ENCODE peak calls at places on chromosome 22, in five cellular contexts. V is fibroblast of pulmonary artery, G is HS-5, S is cardiac muscle cell, T is HTR-8/SVneo. H is an unnamed sample.

GRCh38 chr22:24051028-24051427 is 39.9 kb downstream of the CABIN1 start:
- DNase-seq in V (no peak), G (no peak), S (no peak), T (no peak), H (no peak)

GRCh38 chr22:49792107-49792506 is 35.6 kb downstream of the BRD1 start:
- DNase-seq in V (no peak), G (no peak), S (no peak), T (no peak), H (no peak)

GRCh38 chr22:19289475-19290161 is 1.9 kb downstream of the CLTCL1 start:
- DNase-seq in V (peak; percentile 57), G (no peak), S (peak; percentile 79), T (no peak), H (peak; percentile 70)

GRCh38 chr22:37529652-37530345 is 10.6 kb upstream of the CARD10 start:
- DNase-seq in V (no peak), G (no peak), S (no peak), T (no peak), H (no peak)

GRCh38 chr22:43789452-43789851 is 22.7 kb downstream of the EFCAB6 start:
- DNase-seq in V (peak; percentile 96), G (peak; percentile 84), S (peak; percentile 96), T (peak; percentile 51), H (peak; percentile 99)

GRCh38 chr22:17946691-17947367 is 77.5 kb downstream of the MICAL3 start:
- DNase-seq in V (no peak), G (no peak), S (no peak), T (no peak), H (no peak)

GRCh38 chr22:49971232-49972162 is 10.9 kb downstream of the PIM3 start:
- DNase-seq in V (peak; percentile 64), G (peak; percentile 47), S (peak; percentile 72), T (peak; percentile 49), H (peak; percentile 63)

GRCh38 chr22:45291061-45291930 is 6.5 kb downstream of the UPK3A start:
- DNase-seq in V (no peak), G (no peak), S (no peak), T (no peak), H (no peak)

GRCh38 chr22:42645341-42645937 is 3.8 kb downstream of the CYB5R3 start:
- DNase-seq in V (no peak), G (no peak), S (no peak), T (no peak), H (peak; percentile 77)

GRCh38 chr22:28259774-28260173 is 340.7 kb upstream of the PITPNB start:
- DNase-seq in V (no peak), G (no peak), S (no peak), T (no peak), H (no peak)

GRCh38 chr22:50733521-50734342 is 4.3 kb upstream of the ACR start:
- DNase-seq in V (peak; percentile 14), G (no peak), S (peak; percentile 15), T (no peak), H (peak; percentile 65)

GRCh38 chr22:45833613-45834012 is 143.3 kb downstream of the WNT7B start:
- DNase-seq in V (no peak), G (no peak), S (no peak), T (no peak), H (no peak)

GRCh38 chr22:50019316-50019715 is 6.8 kb upstream of the IL17REL start:
- DNase-seq in V (no peak), G (no peak), S (no peak), T (no peak), H (no peak)

GRCh38 chr22:36395922-36396321 is 8.2 kb upstream of the MYH9 start:
- DNase-seq in V (peak; percentile 75), G (no peak), S (peak; percentile 74), T (no peak), H (peak; percentile 69)

GRCh38 chr22:41341990-41342389 is 39.8 kb upstream of the TEF start:
- DNase-seq in V (no peak), G (no peak), S (no peak), T (no peak), H (no peak)

GRCh38 chr22:35561796-35562526 is 21.3 kb downstream of the RASD2 start:
- DNase-seq in V (peak; percentile 57), G (peak; percentile 43), S (peak; percentile 74), T (peak; percentile 86), H (peak; percentile 87)

GRCh38 chr22:41576877-41577276 is 12.8 kb downstream of the PMM1 start:
- DNase-seq in V (peak; percentile 45), G (no peak), S (peak; percentile 48), T (peak; percentile 47), H (peak; percentile 62)

GRCh38 chr22:40348025-40348658 is 1.8 kb downstream of the ADSL start:
- DNase-seq in V (peak; percentile 75), G (peak; percentile 25), S (peak; percentile 78), T (peak; percentile 54), H (peak; percentile 83)